ENCODE peak calls at places on chromosomes 3 and 15, in six cellular contexts. M is SK-N-SH, N is HepG2, G is H1, B is K562, T is GM12878. U is an unnamed sample.

GRCh38 chr3:15299036-15299435 is 33.4 kb downstream of the SH3BP5 start:
- DNase-seq in B (peak), G (no peak), M (no peak), T (no peak), N (no peak), U (no peak)

GRCh38 chr3:50436063-50436674 is 67.3 kb downstream of the CACNA2D2 start:
- DNase-seq in M (peak), T (no peak), N (peak), B (peak), G (peak), U (peak)

GRCh38 chr3:55966566-55966965 is 479.5 kb upstream of the WNT5A start:
- DNase-seq in M (no peak), T (no peak), N (no peak), G (no peak), B (no peak), U (no peak)

GRCh38 chr3:41893977-41894376 is 67.9 kb downstream of the ULK4 start:
- DNase-seq in B (peak), T (no peak), N (peak), G (no peak), M (peak), U (no peak)

GRCh38 chr3:101858464-101858863 is 9.2 kb downstream of the NFKBIZ start:
- DNase-seq in N (no peak), T (no peak), G (no peak), B (no peak), M (no peak), U (no peak)

GRCh38 chr3:17032407-17033034 is 147.8 kb downstream of the PLCL2 start:
- DNase-seq in T (no peak), M (peak), N (peak), G (no peak), B (peak), U (peak)

GRCh38 chr3:184811999-184812844 is at the start of gene VPS8:
- DNase-seq in B (peak), T (peak), N (peak), G (peak), M (peak), U (peak)

GRCh38 chr15:101048191-101049011 is 129.2 kb downstream of the LRRK1 start:
- DNase-seq in G (peak), M (peak), T (no peak), B (no peak), N (no peak), U (no peak)

GRCh38 chr3:12972791-12973702 is 100.2 kb downstream of the IQSEC1 start:
- DNase-seq in T (no peak), B (no peak), G (no peak), N (no peak), M (no peak), U (no peak)

GRCh38 chr3:13111874-13112520 is 38.8 kb upstream of the IQSEC1 start:
- DNase-seq in T (no peak), G (no peak), B (no peak), N (peak), M (no peak), U (no peak)

GRCh38 chr3:184596233-184596632 is 34.6 kb downstream of the EPHB3 start:
- DNase-seq in T (no peak), M (no peak), G (no peak), B (no peak), N (no peak), U (no peak)

GRCh38 chr3:13705051-13705450 is 156.1 kb downstream of the FBLN2 start:
- DNase-seq in T (no peak), N (no peak), G (peak), M (no peak), B (no peak), U (no peak)

GRCh38 chr3:99662838-99663570 is 24.6 kb downstream of the COL8A1 start:
- DNase-seq in B (no peak), M (no peak), G (no peak), N (no peak), T (no peak), U (no peak)

GRCh38 chr15:79084308-79084968 is 6.1 kb downstream of the RASGRF1 start:
- DNase-seq in B (no peak), M (peak), T (no peak), G (no peak), N (no peak), U (no peak)

GRCh38 chr3:13788522-13789424 is 91.1 kb downstream of the WNT7A start:
- DNase-seq in T (no peak), G (no peak), B (no peak), N (no peak), M (no peak), U (no peak)

GRCh38 chr3:115323380-115323779 is 176.3 kb upstream of the ZBTB20 start:
- DNase-seq in B (no peak), T (no peak), G (no peak), M (no peak), N (no peak), U (no peak)

GRCh38 chr3:15148614-15149013 is 49.7 kb upstream of the RBSN start:
- DNase-seq in N (peak), G (peak), M (no peak), B (peak), T (no peak), U (no peak)

GRCh38 chr3:197394464-197395321 is 96.3 kb upstream of the DLG1 start:
- DNase-seq in N (no peak), G (no peak), B (peak), M (peak), T (peak), U (no peak)

GRCh38 chr15:73575636-73576247 is 57.4 kb downstream of the NPTN start:
- DNase-seq in N (no peak), T (no peak), B (no peak), M (no peak), G (no peak), U (no peak)

GRCh38 chr15:38129531-38130199 is 123.0 kb upstream of the SPRED1 start:
- DNase-seq in M (peak), T (peak), G (no peak), N (no peak), B (peak), U (peak)

GRCh38 chr3:98596902-98597500 is 3.6 kb upstream of the CPOX start:
- DNase-seq in G (no peak), N (peak), M (peak), T (peak), B (peak), U (no peak)

GRCh38 chr15:79641841-79642240 is 209.7 kb downstream of the MINAR1 start:
- DNase-seq in G (no peak), N (no peak), T (no peak), B (no peak), M (no peak), U (no peak)

GRCh38 chr15:82177291-82178010 is 85.1 kb downstream of the EFL1 start:
- DNase-seq in G (no peak), M (no peak), B (no peak), T (no peak), N (no peak), U (peak)

GRCh38 chr3:167913218-167913902 is 177.8 kb downstream of the SERPINI1 start:
- DNase-seq in B (no peak), G (no peak), M (peak), N (no peak), T (no peak), U (peak)

GRCh38 chr15:32651229-32651837 is 9.8 kb downstream of the SCG5 start:
- DNase-seq in M (peak), G (peak), B (peak), T (no peak), N (peak), U (peak)

GRCh38 chr3:18766971-18767370 is 341.8 kb upstream of the SATB1 start:
- DNase-seq in M (no peak), T (no peak), N (no peak), B (no peak), G (no peak), U (no peak)

GRCh38 chr15:93291380-93291779 is 202.4 kb upstream of the RGMA start:
- DNase-seq in G (no peak), T (no peak), M (no peak), B (no peak), N (no peak), U (no peak)

GRCh38 chr3:184184546-184185234 is 1.3 kb upstream of the ABCF3 start:
- DNase-seq in G (no peak), N (no peak), T (no peak), M (no peak), B (no peak), U (no peak)

GRCh38 chr3:79424811-79425210 is 343.0 kb downstream of the ROBO1 start:
- DNase-seq in T (no peak), B (no peak), G (no peak), M (no peak), N (no peak), U (no peak)

GRCh38 chr3:50100956-50101845 is 12.5 kb downstream of the RBM5 start:
- DNase-seq in N (no peak), M (no peak), B (no peak), G (no peak), T (no peak), U (no peak)

GRCh38 chr3:42736531-42736930 is 33.9 kb upstream of the HHATL start:
- DNase-seq in M (no peak), G (no peak), T (no peak), N (no peak), B (no peak), U (no peak)

GRCh38 chr3:42300013-42300412 is 34.0 kb upstream of the CCK start:
- DNase-seq in N (peak), G (peak), M (no peak), B (peak), T (no peak), U (peak)

GRCh38 chr15:36356978-36357582 is 222.3 kb upstream of the CDIN1 start:
- DNase-seq in T (no peak), B (no peak), M (peak), N (no peak), G (no peak), U (no peak)

GRCh38 chr15:85337398-85338074 is 42.9 kb upstream of the AKAP13 start:
- DNase-seq in N (no peak), G (no peak), M (no peak), B (no peak), T (no peak), U (no peak)

DNA sequence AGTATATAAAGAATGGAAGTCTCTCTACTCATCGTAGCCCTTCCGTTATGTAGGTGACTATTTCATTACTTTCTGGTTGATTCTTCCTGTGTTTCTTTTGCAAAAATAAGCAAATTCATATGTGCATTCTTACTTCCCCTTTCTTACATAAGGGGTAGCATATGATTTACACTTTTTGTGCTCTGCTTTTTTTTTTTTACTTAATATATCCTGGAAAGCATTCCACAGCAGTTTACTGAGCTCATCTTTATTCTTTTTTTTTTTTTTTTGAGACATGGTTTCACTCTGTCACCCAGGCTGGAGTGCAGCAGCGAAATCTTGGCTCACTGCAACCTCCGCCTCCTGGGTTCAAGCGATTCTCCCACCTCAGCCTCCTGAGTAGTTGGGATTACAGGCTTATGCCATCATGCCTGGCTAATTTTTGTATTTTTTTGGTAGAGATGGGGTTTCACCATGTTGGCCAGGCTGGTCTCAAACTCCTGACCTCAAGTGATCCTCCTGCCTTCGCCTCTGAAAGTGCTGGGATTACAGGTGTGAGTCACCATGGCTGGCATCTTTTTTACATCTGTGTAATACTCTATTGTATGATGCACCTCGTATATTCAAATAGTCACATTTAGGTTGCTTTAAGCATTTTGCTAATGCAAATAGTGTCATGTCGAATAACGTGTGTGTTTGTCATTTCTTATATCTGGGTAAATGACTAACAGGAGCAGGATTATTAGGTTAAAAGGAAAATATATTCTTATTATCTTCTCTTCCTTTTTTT is 13.1 kb downstream of the SCAMP5 start:
- DNase-seq in T (no peak), G (no peak), M (no peak), N (no peak), B (no peak), U (no peak)
- TF ChIP-seq GABPA in T (no peak), G (no peak), M (no peak), N (no peak), B (no peak), U (no peak)

DNA sequence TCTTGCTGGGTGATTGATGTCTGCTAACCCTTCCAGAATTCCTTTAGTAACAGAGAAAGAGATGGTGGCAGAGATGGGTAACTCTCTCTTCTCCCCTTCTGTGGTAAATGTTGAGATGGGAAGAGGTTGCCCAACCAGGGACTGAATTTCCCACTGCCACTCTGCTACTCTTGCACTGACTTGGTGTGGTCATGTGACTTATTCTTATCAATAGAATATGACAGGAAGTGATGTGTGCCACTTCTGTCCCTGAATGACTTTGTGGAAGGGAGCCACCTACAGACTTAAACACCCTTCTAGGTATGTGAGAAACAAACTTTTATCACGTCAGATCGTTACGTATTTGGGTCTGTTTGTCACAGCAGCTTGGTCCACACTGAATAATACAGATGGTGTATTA is 132.9 kb downstream of the ZNF621 start:
- DNase-seq in B (no peak), T (no peak), N (no peak), M (no peak), G (no peak), U (no peak)
- TF ChIP-seq GABPA in B (peak), T (no peak), N (no peak), M (no peak), G (no peak), U (no peak)

GRCh38 chr3:141410408-141410807 is 42.1 kb downstream of the ZBTB38 start:
- DNase-seq in N (no peak), B (peak), G (no peak), M (no peak), T (no peak), U (no peak)
- TF ChIP-seq GABPA in N (no peak), B (peak), G (no peak), M (no peak), T (no peak), U (no peak)

DNA sequence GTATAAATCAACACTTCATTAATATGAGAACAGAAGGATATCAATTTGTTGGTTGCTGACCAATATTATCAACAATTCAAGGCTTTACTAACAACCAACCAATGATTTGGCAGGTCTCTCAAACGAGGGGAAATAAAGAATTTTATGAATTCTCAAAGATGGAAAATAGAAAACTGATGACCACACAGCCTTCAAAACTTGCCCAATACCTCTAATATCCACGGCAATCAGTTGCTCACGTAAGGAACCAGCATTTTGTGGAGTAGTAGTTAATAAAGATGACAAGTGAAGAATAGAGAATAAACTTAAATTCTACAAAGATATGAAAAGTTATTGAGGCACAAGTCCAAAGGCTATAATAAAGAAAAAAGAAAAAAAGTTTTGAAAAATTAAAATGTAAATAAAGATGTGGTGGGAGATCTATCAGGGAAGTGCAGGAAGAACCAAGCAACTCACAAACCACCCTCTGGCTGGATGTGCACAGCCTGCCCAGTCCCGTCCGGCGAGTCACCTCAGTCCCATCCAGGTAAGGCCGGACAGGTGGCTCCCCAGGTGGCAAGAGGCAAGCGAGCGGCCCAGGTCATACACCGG is 808 bp downstream of the GK5 start:
- DNase-seq in T (no peak), N (no peak), B (peak), M (no peak), G (no peak), U (no peak)
- TF ChIP-seq GABPA in T (no peak), N (no peak), B (no peak), M (no peak), G (no peak), U (no peak)

GRCh38 chr3:149396476-149396875 is 19.0 kb upstream of the TM4SF1 start:
- DNase-seq in N (no peak), M (no peak), B (no peak), T (no peak), G (no peak), U (no peak)
- TF ChIP-seq GABPA in N (no peak), M (no peak), B (no peak), T (no peak), G (no peak), U (no peak)